ENCODE peak calls at places on chromosomes 13 and 19, in eight cellular contexts. I is colonic mucosa; L is mammary epithelial cell; V is CD4-positive, alpha-beta T cell; Z is foreskin fibroblast; F is lower lobe of right lung; N is neural progenitor cell; B is breast epithelium. S is an unnamed sample.

GRCh38 chr13:96696501-96696900 is 297.8 kb downstream of the OXGR1 start:
- DNase-seq in I (no peak), L (no peak), V (no peak), Z (peak), F (no peak), N (no peak), B (no peak), S (no peak)

GRCh38 chr19:4896372-4896771 is 6.3 kb downstream of the ARRDC5 start:
- DNase-seq in I (no peak), L (peak), V (no peak), Z (peak), F (no peak), N (no peak), B (no peak), S (no peak)

GRCh38 chr13:95530178-95530577 is 22.3 kb upstream of the CLDN10 start:
- DNase-seq in I (no peak), L (peak), V (no peak), Z (peak), F (peak), N (no peak), B (no peak), S (no peak)

GRCh38 chr19:33221641-33222040 is 4.0 kb downstream of the SLC7A10 start:
- DNase-seq in I (no peak), L (no peak), V (no peak), Z (no peak), F (no peak), N (no peak), B (no peak), S (no peak)

GRCh38 chr19:18282788-18283141 is 1.3 kb upstream of the JUND start:
- DNase-seq in I (peak), L (no peak), V (no peak), Z (no peak), F (no peak), N (no peak), B (no peak), S (no peak)

GRCh38 chr19:55677572-55678028 is 2.6 kb downstream of the EPN1 start:
- DNase-seq in I (no peak), L (no peak), V (no peak), Z (no peak), F (peak), N (no peak), B (no peak), S (no peak)

GRCh38 chr13:29969286-29969685 is 118.9 kb upstream of the UBL3 start:
- DNase-seq in I (no peak), L (peak), V (no peak), Z (peak), F (no peak), N (no peak), B (no peak), S (no peak)

GRCh38 chr19:46753420-46754155 is 7.3 kb upstream of the STRN4 start:
- DNase-seq in I (peak), L (peak), V (peak), Z (peak), F (no peak), N (peak), B (no peak), S (peak)

GRCh38 chr19:15265849-15266248 is 33.6 kb upstream of the EPHX3 start:
- DNase-seq in I (peak), L (peak), V (no peak), Z (peak), F (peak), N (no peak), B (peak), S (no peak)

GRCh38 chr13:110683203-110683883 is 22.6 kb downstream of the CARS2 start:
- DNase-seq in I (no peak), L (peak), V (no peak), Z (peak), F (no peak), N (no peak), B (no peak), S (no peak)

GRCh38 chr13:110681868-110682550 is 23.9 kb downstream of the CARS2 start:
- DNase-seq in I (no peak), L (no peak), V (no peak), Z (no peak), F (no peak), N (no peak), B (no peak), S (no peak)

GRCh38 chr13:110677731-110678545 is 28.0 kb downstream of the CARS2 start:
- DNase-seq in I (no peak), L (no peak), V (no peak), Z (no peak), F (no peak), N (no peak), B (no peak), S (no peak)

GRCh38 chr13:110682746-110683145 is 23.2 kb downstream of the CARS2 start:
- DNase-seq in I (no peak), L (no peak), V (no peak), Z (no peak), F (no peak), N (no peak), B (no peak), S (no peak)

GRCh38 chr13:110680852-110681251 is 25.1 kb downstream of the CARS2 start:
- DNase-seq in I (no peak), L (no peak), V (no peak), Z (peak), F (no peak), N (peak), B (no peak), S (peak)
- TF ChIP-seq CTCF in I (no peak), L (peak), V (peak), Z (peak), F (peak), N (peak), B (no peak), S (peak)

GRCh38 chr19:48551437-48552302 is at the start of gene SULT2B1:
- DNase-seq in I (peak), L (peak), V (no peak), Z (no peak), F (peak), N (no peak), B (peak), S (no peak)
- TF ChIP-seq CTCF in I (no peak), L (no peak), V (no peak), Z (no peak), F (no peak), N (no peak), B (no peak), S (no peak)

DNA sequence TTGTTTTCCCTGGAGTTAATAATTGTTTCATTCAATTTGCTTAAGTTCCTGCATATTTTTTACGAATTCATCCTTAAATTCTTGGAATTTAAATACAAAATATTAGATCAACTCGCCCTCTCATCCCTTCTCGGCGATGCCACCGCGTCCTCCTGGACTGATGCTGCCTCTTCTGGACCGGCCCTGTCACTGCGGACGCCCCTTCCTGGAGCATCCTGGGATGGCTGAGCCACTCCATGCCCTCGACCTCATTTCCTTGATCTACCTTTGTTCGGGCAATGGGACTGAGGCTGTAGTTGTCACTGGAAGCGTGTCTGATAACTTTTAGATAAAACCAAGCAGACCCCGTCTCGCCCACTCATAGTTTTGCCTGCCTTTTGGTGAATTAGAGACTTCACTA is 283.6 kb downstream of the TEX29 start:
- DNase-seq in I (no peak), L (no peak), V (no peak), Z (no peak), F (no peak), N (no peak), B (no peak), S (no peak)
- TF ChIP-seq CTCF in I (no peak), L (no peak), V (no peak), Z (no peak), F (no peak), N (peak), B (no peak), S (no peak)

DNA sequence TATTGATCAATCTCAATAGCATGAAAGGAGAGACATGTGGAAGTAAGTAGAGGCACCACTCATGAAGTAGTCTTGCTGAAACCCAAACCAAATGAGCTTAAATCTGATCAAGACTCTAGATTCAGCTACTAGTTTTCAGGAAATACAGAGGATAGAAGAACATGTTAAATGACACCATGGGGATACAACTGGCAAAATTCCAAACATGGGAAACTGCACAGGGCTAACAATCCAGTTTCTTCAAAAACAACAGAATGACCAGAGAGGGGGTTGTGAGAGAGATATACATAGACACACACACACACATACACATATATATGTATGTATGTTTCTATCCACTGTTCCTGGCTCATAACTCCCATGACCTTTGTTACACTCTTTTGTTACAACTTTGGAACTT is 44.8 kb downstream of the MRPL57 start:
- DNase-seq in I (no peak), L (no peak), V (no peak), Z (no peak), F (no peak), N (no peak), B (no peak), S (no peak)
- TF ChIP-seq CTCF in I (no peak), L (no peak), V (no peak), Z (no peak), F (no peak), N (no peak), B (no peak), S (no peak)

S was measured in glutamatergic neuron.